ENCODE peak calls at places on chromosomes 11 and 22, in six cellular contexts. J, D, M, P, V and Q are unnamed samples.

GRCh38 chr22:29006346-29006745 is 55.3 kb downstream of the C22orf31 start:
- DNase-seq in V (no peak), D (no peak), J (no peak), P (no peak), M (no peak), Q (no peak)

GRCh38 chr11:27041141-27041869 is 690 bp downstream of the BBOX1 start:
- DNase-seq in D (peak; percentile 8), M (peak; percentile 68), V (no peak), J (peak; percentile 48), P (no peak), Q (no peak)

GRCh38 chr11:93053864-93054263 is 84.4 kb downstream of the MTNR1B start:
- DNase-seq in P (no peak), D (no peak), V (no peak), J (no peak), M (no peak), Q (no peak)

GRCh38 chr11:78499971-78500370 is 74.7 kb downstream of the NARS2 start:
- DNase-seq in V (no peak), M (no peak), J (no peak), D (peak; percentile 38), P (no peak), Q (no peak)

GRCh38 chr11:23021287-23021863 is 161.1 kb upstream of the CCDC179 start:
- DNase-seq in M (peak; percentile 40), P (no peak), V (peak; percentile 50), J (peak; percentile 2), D (peak; percentile 63), Q (no peak)

GRCh38 chr11:107102692-107103463 is 84.6 kb upstream of the GUCY1A2 start:
- DNase-seq in M (peak; percentile 53), J (no peak), D (no peak), P (no peak), V (no peak), Q (no peak)

GRCh38 chr11:67022961-67023956 is at the start of gene SYT12:
- DNase-seq in D (peak; percentile 56), P (no peak), M (no peak), V (no peak), J (peak; percentile 18), Q (no peak)

GRCh38 chr11:77779935-77780334 is 40.6 kb downstream of the RSF1 start:
- DNase-seq in M (no peak), J (no peak), D (peak; percentile 45), V (peak; percentile 44), P (no peak), Q (no peak)

GRCh38 chr11:76491644-76492043 is 46.8 kb downstream of the EMSY start:
- DNase-seq in P (no peak), J (no peak), M (no peak), D (no peak), V (no peak), Q (no peak)

GRCh38 chr11:2312232-2313042 is 10.6 kb downstream of the TSPAN32 start:
- DNase-seq in V (peak; percentile 71), P (peak; percentile 45), D (peak; percentile 93), M (no peak), J (no peak), Q (no peak)

GRCh38 chr11:119144825-119145476 is 3.9 kb upstream of the ABCG4 start:
- DNase-seq in M (peak; percentile 52), P (peak; percentile 65), D (peak; percentile 77), J (no peak), V (peak; percentile 72), Q (no peak)

GRCh38 chr11:850777-851762 is 8.4 kb downstream of the TSPAN4 start:
- DNase-seq in D (peak; percentile 47), M (no peak), J (no peak), V (no peak), P (no peak), Q (no peak)

GRCh38 chr22:48299801-48300200 is 1527.9 kb downstream of the BRD1 start:
- DNase-seq in V (no peak), J (no peak), D (no peak), M (no peak), P (no peak), Q (no peak)

GRCh38 chr22:38901111-38901641 is 29.2 kb upstream of the CBX6 start:
- DNase-seq in P (no peak), V (no peak), D (no peak), J (no peak), M (no peak), Q (no peak)

GRCh38 chr11:10540915-10541591 is at the start of gene RNF141:
- DNase-seq in P (peak; percentile 98), M (peak; percentile 96), D (peak; percentile 98), V (peak; percentile 89), J (peak; percentile 93), Q (peak; percentile 98)

GRCh38 chr11:17013548-17014320 is 480 bp downstream of the PLEKHA7 start:
- DNase-seq in M (no peak), V (no peak), J (peak; percentile 48), P (peak; percentile 60), D (peak; percentile 16), Q (no peak)